ENCODE peak calls at places on chromosome 9, in five cellular contexts. M is neuronal stem cell, E is H1, X is H9, T is mesenchymal stem cell. F is an unnamed sample.

GRCh38 chr9:26687421-26687820 is 205.2 kb downstream of the CAAP1 start:
- DNase-seq in M (no peak), E (no peak), X (no peak), T (no peak), F (no peak)

GRCh38 chr9:129596541-129597328 is 24.2 kb downstream of the C9orf50 start:
- DNase-seq in M (peak), E (peak), X (peak), T (peak), F (peak)

GRCh38 chr9:128913995-128914772 is 6.6 kb upstream of the PHYHD1 start:
- DNase-seq in M (no peak), E (no peak), X (no peak), T (no peak), F (no peak)

GRCh38 chr9:76835571-76836283 is 70.2 kb downstream of the PRUNE2 start:
- DNase-seq in M (no peak), E (no peak), X (no peak), T (peak), F (no peak)

GRCh38 chr9:108290839-108291585 is 564.8 kb downstream of the ACTL7B start:
- DNase-seq in M (no peak), E (no peak), X (no peak), T (no peak), F (no peak)

GRCh38 chr9:121984726-121985402 is 108.2 kb downstream of the TTLL11 start:
- DNase-seq in M (no peak), E (no peak), X (no peak), T (peak), F (no peak)

GRCh38 chr9:90095682-90096081 is 490.9 kb downstream of the GADD45G start:
- DNase-seq in M (no peak), E (no peak), X (no peak), T (no peak), F (no peak)

GRCh38 chr9:135584934-135585333 is 23.4 kb downstream of the PAEP start:
- DNase-seq in M (no peak), E (no peak), X (no peak), T (no peak), F (no peak)

GRCh38 chr9:127950513-127951210 is 13.0 kb upstream of the DPM2 start:
- DNase-seq in M (peak), E (no peak), X (no peak), T (no peak), F (no peak)

GRCh38 chr9:130323051-130323757 is 57.6 kb downstream of the HMCN2 start:
- DNase-seq in M (no peak), E (no peak), X (no peak), T (no peak), F (no peak)

GRCh38 chr9:16139781-16140180 is 586.9 kb downstream of the CCDC171 start:
- DNase-seq in M (no peak), E (no peak), X (no peak), T (no peak), F (no peak)

GRCh38 chr9:85108806-85109205 is 439.3 kb downstream of the NTRK2 start:
- DNase-seq in M (no peak), E (no peak), X (no peak), T (no peak), F (no peak)

GRCh38 chr9:68981825-68982224 is 32.1 kb downstream of the PRKACG start:
- DNase-seq in M (no peak), E (no peak), X (no peak), T (peak), F (no peak)

GRCh38 chr9:92983984-92984589 is 36.8 kb downstream of the FGD3 start:
- DNase-seq in M (peak), E (no peak), X (no peak), T (peak), F (no peak)

GRCh38 chr9:93968451-93969327 is 13.5 kb upstream of the BARX1 start:
- DNase-seq in M (no peak), E (no peak), X (peak), T (peak), F (no peak)

GRCh38 chr9:14563902-14564578 is 129.2 kb downstream of the ZDHHC21 start:
- DNase-seq in M (no peak), E (no peak), X (no peak), T (no peak), F (no peak)

GRCh38 chr9:69674741-69675438 is 2.7 kb upstream of the APBA1 start:
- DNase-seq in M (no peak), E (no peak), X (no peak), T (peak), F (peak)

GRCh38 chr9:4746278-4746677 is 5.3 kb upstream of the AK3 start:
- DNase-seq in M (no peak), E (no peak), X (no peak), T (no peak), F (no peak)
- H2BK12ac ChIP-seq in M (no peak), E (no peak), X (no peak), T (no peak), F (no peak)

DNA sequence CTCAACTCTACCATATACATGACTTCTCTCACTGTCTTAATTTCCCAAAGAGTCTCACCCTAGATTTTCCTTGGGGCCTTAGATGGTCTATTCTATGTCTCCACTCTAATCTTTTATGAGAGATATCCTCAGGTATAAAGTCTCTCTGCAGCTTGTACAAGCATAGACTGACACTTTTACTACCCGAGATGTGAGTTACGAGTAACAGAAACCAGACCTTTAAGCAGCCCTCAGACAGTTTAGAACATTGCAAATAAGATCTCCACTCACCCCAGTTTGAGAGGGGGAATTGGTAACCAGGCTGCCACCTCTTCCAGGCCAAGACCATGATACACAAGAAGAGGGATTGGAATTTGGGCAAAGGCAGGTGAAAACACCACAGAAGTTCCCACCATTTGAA is 542.5 kb downstream of the TLE4 start:
- DNase-seq in M (no peak), E (no peak), X (no peak), T (no peak), F (no peak)
- H2BK12ac ChIP-seq in M (no peak), E (no peak), X (no peak), T (no peak), F (no peak)

GRCh38 chr9:112856843-112857242 is 33.8 kb downstream of the SLC46A2 start:
- DNase-seq in M (no peak), E (no peak), X (no peak), T (no peak), F (no peak)
- H2BK12ac ChIP-seq in M (no peak), E (no peak), X (no peak), T (no peak), F (no peak)

GRCh38 chr9:126623667-126624452 is 10.1 kb downstream of the LMX1B start:
- DNase-seq in M (no peak), E (peak), X (peak), T (no peak), F (no peak)

GRCh38 chr9:126624453-126624872 is 10.7 kb downstream of the LMX1B start:
- DNase-seq in M (no peak), E (no peak), X (no peak), T (no peak), F (no peak)

GRCh38 chr9:126625329-126626116 is 11.8 kb downstream of the LMX1B start:
- DNase-seq in M (no peak), E (peak), X (peak), T (no peak), F (no peak)

GRCh38 chr9:126626117-126627022 is 12.6 kb downstream of the LMX1B start:
- DNase-seq in M (no peak), E (peak), X (peak), T (peak), F (no peak)

DNA sequence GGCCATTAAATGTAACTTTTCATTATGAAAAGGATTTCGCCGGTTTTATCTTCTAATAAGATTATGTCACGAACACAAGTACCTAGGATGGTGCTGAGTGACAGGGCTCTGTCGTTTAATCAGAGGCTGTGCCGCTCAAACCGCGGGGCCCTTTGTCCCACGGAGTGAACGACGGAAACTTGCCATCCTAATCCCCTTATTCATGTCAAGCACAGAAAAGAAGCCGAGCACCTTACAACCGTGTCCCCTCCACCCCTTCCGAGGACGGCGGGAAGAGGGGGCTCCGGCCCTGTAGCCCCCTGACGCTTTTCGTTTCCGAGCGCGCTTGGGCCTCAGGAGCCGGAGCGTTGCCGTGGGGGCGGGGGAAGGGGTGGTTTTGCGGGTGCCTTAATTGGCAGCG is 11.2 kb downstream of the LMX1B start:
- DNase-seq in M (no peak), E (no peak), X (no peak), T (no peak), F (no peak)
- H2BK12ac ChIP-seq in M (no peak), E (peak), X (no peak), T (no peak), F (no peak)

GRCh38 chr9:86795047-86795437 is 152.3 kb downstream of the GAS1 start:
- DNase-seq in M (no peak), E (no peak), X (no peak), T (no peak), F (no peak)
- H2BK12ac ChIP-seq in M (no peak), E (no peak), X (no peak), T (no peak), F (peak)

GRCh38 chr9:104099630-104100029 is 5.5 kb downstream of the SMC2 start:
- DNase-seq in M (no peak), E (no peak), X (no peak), T (no peak), F (no peak)
- H2BK12ac ChIP-seq in M (no peak), E (no peak), X (no peak), T (no peak), F (no peak)

F was measured in trophoblast cell.